ENCODE peak calls at places on chromosomes 4 and X, in nine cellular contexts. One of them, this sample, is unnamed.

GRCh38 chrX:152343306-152343705 is 107.8 kb downstream of the GABRA3 start:
- DNase-seq in breast epithelium: no peak
- DNase-seq in A549: no peak
- DNase-seq in psoas muscle: no peak
- DNase-seq in fibroblast of lung: no peak
- DNase-seq in right lobe of liver: no peak
- DNase-seq in heart right ventricle: no peak
- DNase-seq in upper lobe of left lung: no peak
- DNase-seq in lung: no peak
- DNase-seq in this sample: no peak

GRCh38 chr4:2893772-2894171 is 50.1 kb downstream of the ADD1 start:
- DNase-seq in psoas muscle: no peak
- DNase-seq in breast epithelium: no peak
- DNase-seq in A549: no peak
- DNase-seq in heart right ventricle: no peak
- DNase-seq in fibroblast of lung: peak; percentile 15
- DNase-seq in lung: no peak
- DNase-seq in upper lobe of left lung: no peak
- DNase-seq in right lobe of liver: no peak
- DNase-seq in this sample: no peak

GRCh38 chrX:115912372-115912897 is 258.1 kb upstream of the AGTR2 start:
- DNase-seq in lung: no peak
- DNase-seq in heart right ventricle: no peak
- DNase-seq in upper lobe of left lung: no peak
- DNase-seq in fibroblast of lung: no peak
- DNase-seq in breast epithelium: no peak
- DNase-seq in psoas muscle: no peak
- DNase-seq in A549: no peak
- DNase-seq in right lobe of liver: no peak
- DNase-seq in this sample: no peak

GRCh38 chrX:140664939-140665338 is 44.6 kb upstream of the LINC00632 start:
- DNase-seq in lung: no peak
- DNase-seq in right lobe of liver: no peak
- DNase-seq in psoas muscle: no peak
- DNase-seq in heart right ventricle: no peak
- DNase-seq in fibroblast of lung: peak; percentile 37
- DNase-seq in breast epithelium: no peak
- DNase-seq in upper lobe of left lung: no peak
- DNase-seq in A549: peak; percentile 1
- DNase-seq in this sample: no peak

GRCh38 chrX:3218442-3218841 is 128.0 kb downstream of the MXRA5 start:
- DNase-seq in heart right ventricle: no peak
- DNase-seq in A549: no peak
- DNase-seq in right lobe of liver: no peak
- DNase-seq in breast epithelium: no peak
- DNase-seq in upper lobe of left lung: no peak
- DNase-seq in fibroblast of lung: no peak
- DNase-seq in psoas muscle: no peak
- DNase-seq in lung: no peak
- DNase-seq in this sample: no peak

GRCh38 chr4:112109455-112110425 is 35.5 kb upstream of the FAM241A start:
- DNase-seq in upper lobe of left lung: no peak
- DNase-seq in lung: no peak
- DNase-seq in right lobe of liver: no peak
- DNase-seq in heart right ventricle: no peak
- DNase-seq in fibroblast of lung: peak; percentile 51
- DNase-seq in A549: no peak
- DNase-seq in breast epithelium: no peak
- DNase-seq in psoas muscle: no peak
- DNase-seq in this sample: no peak

GRCh38 chrX:114717921-114718320 is 134.0 kb downstream of the HTR2C start:
- DNase-seq in breast epithelium: no peak
- DNase-seq in A549: no peak
- DNase-seq in upper lobe of left lung: no peak
- DNase-seq in psoas muscle: no peak
- DNase-seq in right lobe of liver: no peak
- DNase-seq in heart right ventricle: no peak
- DNase-seq in fibroblast of lung: no peak
- DNase-seq in lung: no peak
- DNase-seq in this sample: no peak

GRCh38 chr4:24924309-24924781 is 11.5 kb upstream of the CCDC149 start:
- DNase-seq in right lobe of liver: no peak
- DNase-seq in heart right ventricle: no peak
- DNase-seq in breast epithelium: no peak
- DNase-seq in A549: no peak
- DNase-seq in lung: no peak
- DNase-seq in upper lobe of left lung: no peak
- DNase-seq in fibroblast of lung: peak; percentile 93
- DNase-seq in psoas muscle: no peak
- DNase-seq in this sample: no peak

GRCh38 chrX:63503541-63503940 is 152.4 kb upstream of the SPIN4 start:
- DNase-seq in A549: no peak
- DNase-seq in breast epithelium: no peak
- DNase-seq in lung: no peak
- DNase-seq in psoas muscle: no peak
- DNase-seq in fibroblast of lung: no peak
- DNase-seq in heart right ventricle: no peak
- DNase-seq in right lobe of liver: no peak
- DNase-seq in upper lobe of left lung: no peak
- DNase-seq in this sample: no peak

DNA sequence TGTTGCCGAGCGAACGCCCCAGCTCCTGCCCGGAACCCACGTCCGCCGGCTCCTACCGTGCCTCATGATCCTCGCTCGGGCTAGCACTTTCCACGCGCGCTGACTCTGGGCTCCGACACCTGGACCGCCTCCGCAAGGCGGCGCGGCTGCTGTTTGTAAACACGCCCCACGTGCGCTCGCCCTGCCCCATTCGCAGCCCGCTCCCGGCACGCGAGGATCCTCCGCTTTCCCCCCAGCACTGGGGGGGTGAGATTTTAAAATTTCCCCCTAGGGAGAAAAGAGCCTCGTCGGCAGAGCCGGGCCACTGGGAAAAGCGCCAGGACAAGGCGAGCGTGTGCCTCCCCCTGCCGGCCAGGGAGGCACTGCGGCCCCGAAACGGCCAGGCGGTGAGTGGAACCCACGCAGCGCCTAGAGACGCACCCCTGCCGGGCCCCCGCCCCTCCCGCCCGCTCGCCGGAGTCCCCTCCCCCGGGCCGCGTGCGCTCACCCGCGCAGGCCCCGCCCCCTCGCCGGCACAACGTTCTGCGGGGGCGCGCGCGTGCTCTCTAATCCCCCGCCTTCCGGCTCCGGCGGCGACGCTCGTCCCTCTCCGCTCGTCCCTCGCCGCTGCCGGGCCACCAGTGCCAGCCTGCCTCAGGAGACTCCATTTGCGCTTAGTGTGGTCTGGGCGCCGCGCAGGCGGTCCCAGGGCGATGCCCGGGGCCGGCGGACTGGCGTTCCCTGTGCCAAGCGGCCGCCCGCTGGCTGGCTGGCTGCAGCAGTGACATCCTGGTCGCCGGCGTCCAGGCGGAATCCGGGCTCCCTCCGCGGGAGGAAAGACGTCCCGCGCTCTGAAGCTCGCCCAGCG is at the start of gene TIGD2:
- DNase-seq in upper lobe of left lung: peak; percentile 89
- DNase-seq in psoas muscle: peak; percentile 92
- DNase-seq in right lobe of liver: peak; percentile 92
- DNase-seq in A549: peak; percentile 70
- DNase-seq in lung: peak; percentile 85
- DNase-seq in fibroblast of lung: peak; percentile 88
- DNase-seq in heart right ventricle: peak; percentile 89
- DNase-seq in breast epithelium: peak; percentile 86
- DNase-seq in this sample: peak; percentile 97
- H3K27ac ChIP-seq in upper lobe of left lung: peak within 1 kb of the TSS; percentile 94
- H3K27ac ChIP-seq in psoas muscle: peak within 1 kb of the TSS; percentile 83
- H3K27ac ChIP-seq in right lobe of liver: peak within 1 kb of the TSS; percentile 92
- H3K27ac ChIP-seq in A549: peak within 1 kb of the TSS; percentile 99
- H3K27ac ChIP-seq in lung: peak within 1 kb of the TSS; percentile 92
- H3K27ac ChIP-seq in fibroblast of lung: peak within 1 kb of the TSS; percentile 80
- H3K27ac ChIP-seq in heart right ventricle: peak within 1 kb of the TSS; percentile 89
- H3K27ac ChIP-seq in breast epithelium: peak within 1 kb of the TSS; percentile 93
- H3K27ac ChIP-seq in this sample: peak within 1 kb of the TSS; percentile 91

GRCh38 chr4:133137571-133137970 is 11.5 kb upstream of the PCDH10 start:
- DNase-seq in breast epithelium: no peak
- DNase-seq in upper lobe of left lung: no peak
- DNase-seq in lung: no peak
- DNase-seq in psoas muscle: no peak
- DNase-seq in heart right ventricle: no peak
- DNase-seq in right lobe of liver: no peak
- DNase-seq in fibroblast of lung: no peak
- DNase-seq in A549: no peak
- DNase-seq in this sample: no peak
- TF ChIP-seq CTCF in breast epithelium: no peak
- TF ChIP-seq CTCF in upper lobe of left lung: no peak
- TF ChIP-seq CTCF in lung: no peak
- TF ChIP-seq CTCF in psoas muscle: no peak
- TF ChIP-seq CTCF in heart right ventricle: no peak
- TF ChIP-seq CTCF in right lobe of liver: no peak
- TF ChIP-seq CTCF in fibroblast of lung: no peak
- TF ChIP-seq CTCF in A549: no peak
- TF ChIP-seq CTCF in this sample: no peak

GRCh38 chrX:9848718-9849481 is 62.7 kb downstream of the SHROOM2 start:
- DNase-seq in fibroblast of lung: no peak
- DNase-seq in heart right ventricle: no peak
- DNase-seq in breast epithelium: no peak
- DNase-seq in upper lobe of left lung: no peak
- DNase-seq in A549: no peak
- DNase-seq in right lobe of liver: no peak
- DNase-seq in lung: no peak
- DNase-seq in psoas muscle: no peak
- DNase-seq in this sample: no peak
- H3K4me3 ChIP-seq in fibroblast of lung: no peak overlapping the region
- H3K4me3 ChIP-seq in heart right ventricle: no peak overlapping the region
- H3K4me3 ChIP-seq in breast epithelium: no peak overlapping the region
- H3K4me3 ChIP-seq in upper lobe of left lung: no peak overlapping the region
- H3K4me3 ChIP-seq in A549: no peak overlapping the region
- H3K4me3 ChIP-seq in right lobe of liver: no peak overlapping the region
- H3K4me3 ChIP-seq in lung: no peak overlapping the region
- H3K4me3 ChIP-seq in psoas muscle: no peak overlapping the region
- H3K4me3 ChIP-seq in this sample: no peak overlapping the region

GRCh38 chrX:48516285-48516684 is 5.3 kb upstream of the EBP start:
- DNase-seq in A549: no peak
- DNase-seq in fibroblast of lung: no peak
- DNase-seq in right lobe of liver: no peak
- DNase-seq in lung: no peak
- DNase-seq in breast epithelium: no peak
- DNase-seq in upper lobe of left lung: no peak
- DNase-seq in psoas muscle: no peak
- DNase-seq in heart right ventricle: no peak
- DNase-seq in this sample: no peak
- H3K27ac ChIP-seq in A549: no peak overlapping the region
- H3K27ac ChIP-seq in fibroblast of lung: no peak overlapping the region
- H3K27ac ChIP-seq in right lobe of liver: no peak overlapping the region
- H3K27ac ChIP-seq in lung: peak overlapping the region; percentile 63
- H3K27ac ChIP-seq in breast epithelium: no peak overlapping the region
- H3K27ac ChIP-seq in upper lobe of left lung: no peak overlapping the region
- H3K27ac ChIP-seq in psoas muscle: no peak overlapping the region
- H3K27ac ChIP-seq in heart right ventricle: peak overlapping the region; percentile 40
- H3K27ac ChIP-seq in this sample: no peak overlapping the region

DNA sequence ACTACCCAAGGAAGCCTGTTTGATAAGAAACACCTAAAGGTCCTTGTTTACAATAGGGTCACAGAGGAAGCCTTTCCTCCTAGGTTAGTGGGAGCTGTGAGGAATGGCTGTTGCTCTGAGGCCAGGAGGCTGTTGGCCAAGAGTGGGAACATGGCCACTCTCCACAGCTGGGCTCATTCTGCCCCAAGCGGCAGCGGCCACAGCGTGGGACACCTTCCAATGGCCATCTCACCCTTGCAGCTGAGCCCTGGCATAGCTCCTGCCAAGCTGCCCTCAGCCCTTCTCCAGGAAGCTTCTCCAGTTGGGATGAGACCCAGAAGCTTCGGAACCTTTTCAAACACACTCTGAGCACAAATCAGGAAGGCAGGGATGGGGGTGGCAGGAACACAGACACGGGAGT is 111.8 kb upstream of the MAP3K15 start:
- DNase-seq in lung: no peak
- DNase-seq in psoas muscle: peak; percentile 52
- DNase-seq in heart right ventricle: peak; percentile 21
- DNase-seq in upper lobe of left lung: no peak
- DNase-seq in A549: no peak
- DNase-seq in fibroblast of lung: no peak
- DNase-seq in breast epithelium: no peak
- DNase-seq in right lobe of liver: no peak
- DNase-seq in this sample: no peak
- TF ChIP-seq CTCF in lung: no peak
- TF ChIP-seq CTCF in psoas muscle: peak; percentile 15
- TF ChIP-seq CTCF in heart right ventricle: no peak
- TF ChIP-seq CTCF in upper lobe of left lung: no peak
- TF ChIP-seq CTCF in A549: no peak
- TF ChIP-seq CTCF in fibroblast of lung: no peak
- TF ChIP-seq CTCF in breast epithelium: no peak
- TF ChIP-seq CTCF in right lobe of liver: no peak
- TF ChIP-seq CTCF in this sample: no peak